ENCODE peak calls at places on chromosomes 3 and 15, in eight cellular contexts. F, T, M, Q, A, D, U and B are unnamed samples.

GRCh38 chr15:82848201-82848993 is 39.0 kb downstream of the WHAMM start:
- DNase-seq in Q (no peak), U (no peak), T (no peak), A (no peak), M (no peak), F (no peak), D (no peak), B (no peak)

GRCh38 chr3:100395674-100396073 is 5.2 kb downstream of the TOMM70 start:
- DNase-seq in U (no peak), F (peak; percentile 10), M (no peak), Q (no peak), D (no peak), T (no peak), A (no peak), B (no peak)

GRCh38 chr3:52443791-52444687 is 864 bp downstream of the SEMA3G start:
- DNase-seq in A (no peak), M (no peak), U (no peak), D (no peak), T (no peak), Q (no peak), F (no peak), B (no peak)

GRCh38 chr3:4373669-4374068 is 70.5 kb downstream of the SETMAR start:
- DNase-seq in Q (no peak), U (no peak), D (no peak), M (no peak), A (no peak), T (no peak), F (no peak), B (no peak)

GRCh38 chr3:142542054-142542453 is 36.5 kb downstream of the ATR start:
- DNase-seq in F (no peak), T (peak; percentile 5), D (no peak), U (no peak), Q (no peak), A (no peak), M (no peak), B (no peak)

GRCh38 chr3:36525115-36525711 is 144.9 kb downstream of the STAC start:
- DNase-seq in A (peak; percentile 84), M (no peak), D (no peak), T (peak; percentile 35), U (no peak), F (no peak), Q (peak; percentile 73), B (no peak)

GRCh38 chr3:128343287-128344045 is 123.2 kb downstream of the DNAJB8 start:
- DNase-seq in U (peak; percentile 67), D (peak; percentile 44), Q (peak; percentile 22), A (peak; percentile 47), T (peak; percentile 66), F (no peak), M (peak; percentile 47), B (no peak)

GRCh38 chr3:20375302-20375701 is 189.3 kb upstream of the SGO1 start:
- DNase-seq in Q (no peak), F (no peak), U (no peak), T (no peak), M (no peak), A (no peak), D (no peak), B (no peak)

GRCh38 chr15:92449476-92449875 is 55.8 kb downstream of the ST8SIA2 start:
- DNase-seq in D (no peak), Q (peak; percentile 73), T (peak; percentile 3), A (peak; percentile 75), F (no peak), U (no peak), M (no peak), B (no peak)

GRCh38 chr3:126994661-126995161 is 11.8 kb downstream of the PLXNA1 start:
- DNase-seq in U (no peak), M (no peak), A (no peak), T (peak; percentile 44), Q (no peak), F (peak; percentile 33), D (no peak), B (no peak)

GRCh38 chr3:130843441-130843840 is 50.4 kb upstream of the ATP2C1 start:
- DNase-seq in T (no peak), F (no peak), U (no peak), Q (no peak), D (no peak), M (no peak), A (no peak), B (no peak)

GRCh38 chr3:131067983-131068382 is 41.3 kb downstream of the NEK11 start:
- DNase-seq in A (no peak), U (no peak), Q (no peak), M (no peak), F (no peak), T (no peak), D (no peak), B (no peak)

GRCh38 chr3:126983276-126983652 is 349 bp downstream of the PLXNA1 start:
- DNase-seq in U (no peak), A (no peak), M (no peak), F (peak; percentile 66), D (no peak), Q (no peak), T (peak; percentile 18), B (peak; percentile 26)

GRCh38 chr3:25604107-25604805 is 60.5 kb downstream of the TOP2B start:
- DNase-seq in Q (peak; percentile 71), A (peak; percentile 88), D (no peak), U (no peak), M (no peak), F (no peak), T (peak; percentile 88), B (no peak)

GRCh38 chr3:101638262-101638745 is 38.6 kb downstream of the ZBTB11 start:
- DNase-seq in A (peak; percentile 14), M (no peak), D (no peak), U (no peak), Q (no peak), F (no peak), T (no peak), B (no peak)

GRCh38 chr15:77942611-77943211 is 134.8 kb downstream of the TBC1D2B start:
- DNase-seq in U (no peak), Q (no peak), A (no peak), F (no peak), T (no peak), D (no peak), M (no peak), B (no peak)

GRCh38 chr15:77939851-77940250 is 137.7 kb downstream of the TBC1D2B start:
- DNase-seq in Q (no peak), F (no peak), D (no peak), M (no peak), A (no peak), T (no peak), U (no peak), B (no peak)

GRCh38 chr15:77940548-77940947 is 137.0 kb downstream of the TBC1D2B start:
- DNase-seq in T (no peak), Q (no peak), M (no peak), F (no peak), U (no peak), D (no peak), A (no peak), B (no peak)

DNA sequence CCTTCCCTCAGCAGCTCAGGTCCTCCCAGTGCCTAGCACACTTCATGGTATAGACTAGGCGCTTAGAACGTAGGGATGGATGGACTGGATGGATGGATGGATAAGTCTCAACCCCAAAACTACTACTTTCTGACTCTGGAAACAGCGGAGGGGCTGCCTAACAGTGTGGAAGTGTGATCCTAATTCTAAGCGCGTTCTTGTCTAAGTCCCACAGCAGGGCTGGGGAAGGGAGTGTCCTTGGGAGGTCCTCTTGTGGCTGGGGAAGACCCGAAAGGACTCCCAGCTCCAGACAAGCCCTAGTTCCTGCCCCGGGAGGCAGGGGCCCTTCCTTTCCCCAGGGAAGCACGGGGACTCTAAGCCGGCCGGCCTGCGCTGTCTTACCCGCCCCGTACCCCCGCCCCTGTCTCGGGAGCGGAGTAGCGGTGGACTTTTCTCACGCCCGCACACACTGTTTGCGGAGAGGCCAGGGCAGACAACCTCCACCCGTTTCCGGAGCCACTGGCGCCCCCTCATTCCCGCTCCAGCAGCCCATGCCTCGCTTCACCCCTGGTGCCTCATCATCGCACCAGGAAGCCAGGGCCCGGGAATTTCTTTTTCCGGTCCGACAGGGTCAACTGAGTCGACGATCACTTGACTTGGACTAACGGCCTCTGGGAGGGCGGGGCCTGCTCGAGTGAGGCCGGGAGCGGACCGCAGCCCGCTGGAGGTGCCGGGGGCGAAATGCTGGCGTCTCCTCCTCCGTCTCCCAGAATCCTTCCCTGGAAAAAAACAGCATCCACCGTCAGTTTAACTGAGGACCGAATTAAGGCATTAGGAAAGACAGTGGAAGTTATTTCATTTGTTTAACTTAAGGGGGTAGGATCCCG is 133.3 kb downstream of the TBC1D2B start:
- DNase-seq in U (peak; percentile 93), A (peak; percentile 66), F (peak; percentile 64), Q (peak; percentile 52), T (peak; percentile 89), M (peak; percentile 80), D (peak; percentile 87), B (peak; percentile 23)
- TF ChIP-seq CTCF in U (no peak), A (no peak), F (no peak), Q (no peak), T (no peak), M (no peak), D (no peak), B (no peak)

GRCh38 chr3:136818191-136818850 is 605 bp upstream of the SLC35G2 start:
- DNase-seq in D (peak; percentile 36), A (peak; percentile 85), U (peak; percentile 47), T (peak; percentile 85), Q (no peak), M (peak; percentile 26), F (peak; percentile 52), B (no peak)
- TF ChIP-seq CTCF in D (no peak), A (peak; percentile 23), U (no peak), T (peak; percentile 7), Q (no peak), M (no peak), F (no peak), B (no peak)

DNA sequence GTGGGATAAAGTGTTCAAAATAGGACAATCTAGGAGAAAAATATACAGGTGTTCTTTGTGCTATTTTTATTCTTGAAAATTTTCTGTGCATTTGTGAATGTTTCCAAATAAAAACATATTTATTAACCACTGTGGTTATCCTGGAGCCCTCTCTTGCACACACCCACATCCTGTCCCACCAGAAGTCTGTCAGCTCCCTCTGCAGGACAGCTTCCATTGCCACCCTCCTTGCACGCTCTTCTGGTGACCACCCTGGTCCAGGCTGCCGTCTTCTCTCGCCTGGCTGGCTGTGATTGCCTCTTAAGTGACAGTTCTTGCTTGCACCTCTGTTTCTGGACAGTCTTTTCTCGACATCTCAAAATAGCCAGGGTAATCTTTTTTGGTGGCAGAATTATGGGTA is 394.0 kb downstream of the LRTM1 start:
- DNase-seq in U (no peak), A (no peak), D (no peak), T (peak; percentile 3), M (no peak), F (no peak), Q (no peak), B (no peak)
- TF ChIP-seq CTCF in U (no peak), A (no peak), D (no peak), T (no peak), M (no peak), F (no peak), Q (no peak), B (no peak)

DNA sequence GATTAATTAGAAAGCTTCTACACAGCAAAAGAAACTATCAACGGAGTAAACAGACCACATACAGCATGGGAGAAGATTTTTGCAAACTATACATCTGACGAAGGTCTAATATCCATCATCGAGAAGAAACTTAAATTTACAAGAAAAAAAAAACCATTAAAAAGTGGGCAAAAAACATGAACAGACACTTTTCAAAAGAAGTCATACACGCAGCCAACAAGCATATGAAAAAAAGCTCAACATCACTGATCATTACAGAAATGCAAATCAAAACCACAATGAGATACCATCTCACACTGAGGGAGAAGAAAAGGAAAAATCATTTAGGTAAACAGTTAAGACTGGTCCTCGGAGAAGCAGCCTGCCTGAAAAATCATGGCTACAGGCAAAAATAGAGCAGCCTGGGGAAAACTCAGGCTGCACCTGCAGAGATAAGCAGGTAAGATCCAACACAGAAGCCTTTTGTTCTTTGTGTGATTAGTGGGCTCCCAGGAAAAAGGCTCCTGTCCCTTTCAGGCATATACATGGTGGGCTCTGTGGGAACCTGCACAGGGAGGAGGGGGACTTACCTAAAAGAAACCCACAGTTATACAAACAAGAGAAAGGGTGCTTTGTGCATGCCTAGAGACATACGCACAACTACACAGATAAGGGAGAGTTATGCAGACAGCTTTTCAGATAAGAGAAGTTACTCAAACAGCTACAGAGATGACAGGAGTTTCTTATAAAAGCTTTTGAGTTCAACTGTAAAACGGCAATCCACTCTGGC is 49.3 kb downstream of the C3orf70 start:
- DNase-seq in M (no peak), Q (no peak), F (no peak), D (no peak), A (no peak), U (no peak), T (peak; percentile 36), B (no peak)
- TF ChIP-seq CTCF in M (no peak), Q (no peak), F (no peak), D (no peak), A (no peak), U (no peak), T (no peak), B (no peak)